ENCODE peak calls at places on chromosome 2, in four cellular contexts. R is WERI-Rb-1, Y is astrocyte of the spinal cord, O is AG04450. V is an unnamed sample.

GRCh38 chr2:201344663-201345366 is 12.3 kb downstream of the FLACC1 start:
- DNase-seq in R (peak), Y (no peak), O (no peak), V (no peak)

GRCh38 chr2:218344755-218345417 is 11.8 kb upstream of the CATIP start:
- DNase-seq in R (no peak), Y (no peak), O (no peak), V (no peak)

GRCh38 chr2:144161061-144161460 is 358.9 kb downstream of the ZEB2 start:
- DNase-seq in R (no peak), Y (no peak), O (no peak), V (no peak)

GRCh38 chr2:28350196-28350595 is 42.5 kb upstream of the FOSL2 start:
- DNase-seq in R (no peak), Y (no peak), O (no peak), V (no peak)

GRCh38 chr2:96305091-96305978 is at the start of gene SNRNP200:
- DNase-seq in R (peak), Y (peak), O (no peak), V (peak)

GRCh38 chr2:170514140-170514539 is 201.0 kb upstream of the SP5 start:
- DNase-seq in R (no peak), Y (no peak), O (no peak), V (no peak)

GRCh38 chr2:88543541-88544057 is 83.7 kb downstream of the EIF2AK3 start:
- DNase-seq in R (no peak), Y (no peak), O (no peak), V (no peak)

GRCh38 chr2:227891673-227892072 is 20.2 kb downstream of the DAW1 start:
- DNase-seq in R (no peak), Y (no peak), O (no peak), V (no peak)

GRCh38 chr2:207051345-207051959 is 112.1 kb downstream of the CPO start:
- DNase-seq in R (no peak), Y (no peak), O (no peak), V (no peak)

GRCh38 chr2:199488772-199489400 is 31.1 kb upstream of the SATB2 start:
- DNase-seq in R (peak), Y (peak), O (peak), V (peak)

GRCh38 chr2:240646061-240646899 is 21.0 kb downstream of the GPR35 start:
- DNase-seq in R (no peak), Y (no peak), O (no peak), V (no peak)

GRCh38 chr2:130183500-130184373 is 1.7 kb downstream of the MZT2B start:
- DNase-seq in R (no peak), Y (peak), O (no peak), V (peak)

GRCh38 chr2:242075163-242075562 is 205.6 kb downstream of the RTP5 start:
- DNase-seq in R (no peak), Y (peak), O (no peak), V (peak)

GRCh38 chr2:191264647-191265079 is 19.5 kb downstream of the MYO1B start:
- DNase-seq in R (no peak), Y (peak), O (peak), V (no peak)
- H3K4me3 ChIP-seq in R (no peak), Y (no peak), O (peak), V (no peak)

GRCh38 chr2:30807249-30807648 is at the start of gene CAPN13:
- DNase-seq in R (no peak), Y (no peak), O (no peak), V (no peak)
- TF ChIP-seq CTCF in R (peak), Y (no peak), O (no peak), V (no peak)

DNA sequence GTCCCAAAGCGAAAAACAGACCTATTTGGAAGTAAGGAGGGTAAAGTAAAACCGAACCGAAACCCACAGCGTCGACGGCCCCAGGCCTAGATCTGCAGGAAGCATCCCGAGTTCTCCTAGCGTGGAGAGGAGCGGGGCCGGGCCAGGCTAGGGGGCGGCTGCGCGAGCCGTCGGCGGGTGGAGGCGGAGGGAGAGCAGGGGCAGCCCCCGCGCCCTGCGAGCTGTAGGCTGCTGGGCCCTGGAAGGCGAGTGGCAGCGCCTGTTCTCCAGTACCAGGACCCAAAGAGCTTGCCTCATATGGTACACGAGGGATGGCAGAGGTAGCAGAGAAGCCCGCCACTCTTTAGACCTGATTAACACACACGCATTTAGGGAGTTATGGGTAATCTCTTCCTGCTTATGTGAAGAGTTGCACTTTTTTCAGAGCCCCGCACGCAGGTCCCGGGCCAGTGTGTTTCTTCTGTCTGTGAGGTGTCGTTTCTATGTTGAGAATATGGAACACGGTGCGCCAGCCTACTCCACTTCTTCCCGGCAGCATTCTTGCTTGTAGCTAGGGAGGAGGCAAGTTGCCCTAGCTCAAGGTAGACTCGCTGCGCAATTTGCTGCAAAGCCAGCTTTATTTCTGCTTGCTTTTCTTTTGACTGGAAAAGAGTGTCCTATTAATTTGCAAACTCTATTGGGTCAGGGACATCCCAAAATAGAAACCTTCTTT is 71.1 kb downstream of the ARHGEF33 start:
- DNase-seq in R (no peak), Y (no peak), O (no peak), V (no peak)
- H3K4me3 ChIP-seq in R (no peak), Y (peak), O (peak), V (peak)

DNA sequence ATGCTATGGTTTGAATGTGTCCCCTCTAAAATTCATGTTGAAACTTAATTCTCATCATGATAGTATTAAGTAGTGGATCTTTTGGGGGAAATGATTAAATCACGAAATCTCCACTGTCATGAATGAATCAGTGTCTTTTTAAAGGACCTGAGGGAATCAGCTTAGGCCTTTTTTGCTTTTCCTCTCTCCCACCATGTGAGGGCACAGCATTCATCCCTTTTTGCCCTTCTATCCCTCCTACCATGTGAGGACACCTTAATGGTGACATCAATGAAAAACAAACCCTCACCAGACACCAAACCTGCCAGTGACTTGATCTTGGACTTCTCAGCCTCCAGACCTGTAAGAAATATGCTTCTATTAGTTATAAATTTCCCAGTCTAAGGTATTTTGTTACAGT is 247.1 kb upstream of the UBE2E3 start:
- DNase-seq in R (no peak), Y (no peak), O (no peak), V (no peak)
- TF ChIP-seq CTCF in R (no peak), Y (no peak), O (no peak), V (no peak)

DNA sequence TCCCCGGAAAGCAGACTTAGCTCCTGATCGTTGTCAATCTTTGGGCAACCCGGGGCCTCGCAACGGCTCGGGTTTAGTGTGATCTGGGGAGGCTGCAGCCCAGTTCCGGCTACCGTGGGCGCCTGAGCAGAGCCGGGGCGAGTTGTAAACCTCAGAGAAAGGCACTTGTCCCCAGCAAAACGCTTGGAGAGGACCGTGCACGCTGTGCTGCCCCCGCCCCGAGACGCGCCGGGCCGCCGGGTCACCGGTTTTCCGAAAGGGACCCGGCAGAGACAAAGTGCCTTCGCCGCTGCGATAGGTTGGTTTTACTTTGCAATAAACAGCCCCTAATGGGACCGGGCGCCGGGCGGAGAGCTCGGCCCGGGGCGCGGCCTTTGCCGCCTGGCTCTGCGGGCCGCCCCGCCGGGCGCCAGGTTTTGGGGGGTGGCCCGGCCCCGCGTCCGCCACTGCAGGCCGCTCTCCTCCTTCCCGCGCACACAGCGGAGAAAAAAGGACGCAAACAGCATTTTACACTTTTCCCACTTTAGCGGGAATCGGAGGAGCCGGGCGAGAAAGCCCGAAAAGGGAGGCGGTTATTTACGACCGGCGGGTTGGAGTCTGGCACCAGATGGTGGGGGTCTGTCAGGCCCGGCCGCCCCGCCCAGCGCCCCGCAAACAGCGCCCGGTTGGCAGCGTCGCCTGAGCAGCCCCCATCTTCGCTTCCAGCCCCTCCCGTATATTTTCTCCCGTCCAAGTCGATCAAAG is 136.0 kb downstream of the INSIG2 start:
- DNase-seq in R (no peak), Y (peak), O (no peak), V (no peak)
- H3K4me3 ChIP-seq in R (no peak), Y (peak), O (peak), V (peak)

DNA sequence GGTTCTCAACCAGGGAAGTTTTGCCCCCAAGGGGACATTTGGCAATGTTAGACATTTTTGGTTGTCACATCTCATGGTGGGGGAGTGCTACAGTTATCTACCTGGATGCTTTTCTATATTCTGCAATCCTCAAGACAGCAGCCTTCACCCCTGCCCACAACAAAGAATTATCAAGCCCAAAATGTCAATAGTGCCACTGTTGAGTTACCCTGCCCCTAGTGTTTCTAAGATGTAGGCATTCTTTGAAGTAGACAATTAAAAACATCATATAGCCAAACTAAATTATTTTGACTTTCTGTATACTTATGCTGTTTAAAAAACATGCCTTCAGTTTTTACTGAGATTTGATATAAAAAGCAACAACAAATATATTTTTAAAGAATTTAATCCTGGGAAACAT is 48.0 kb downstream of the ABI2 start:
- DNase-seq in R (no peak), Y (no peak), O (no peak), V (no peak)
- TF ChIP-seq CTCF in R (no peak), Y (no peak), O (no peak), V (peak)

GRCh38 chr2:216770050-216770449 is 74.7 kb upstream of the IGFBP5 start:
- DNase-seq in R (no peak), Y (no peak), O (no peak), V (no peak)

GRCh38 chr2:216761119-216761518 is 65.8 kb upstream of the IGFBP5 start:
- DNase-seq in R (no peak), Y (no peak), O (no peak), V (no peak)

GRCh38 chr2:216768908-216769401 is 73.6 kb upstream of the IGFBP5 start:
- DNase-seq in R (no peak), Y (no peak), O (no peak), V (no peak)

GRCh38 chr2:216761809-216762208 is 66.5 kb upstream of the IGFBP5 start:
- DNase-seq in R (no peak), Y (no peak), O (no peak), V (no peak)

GRCh38 chr2:216765810-216766259 is 70.5 kb upstream of the IGFBP5 start:
- DNase-seq in R (no peak), Y (no peak), O (no peak), V (no peak)
- H3K4me3 ChIP-seq in R (no peak), Y (no peak), O (no peak), V (no peak)

DNA sequence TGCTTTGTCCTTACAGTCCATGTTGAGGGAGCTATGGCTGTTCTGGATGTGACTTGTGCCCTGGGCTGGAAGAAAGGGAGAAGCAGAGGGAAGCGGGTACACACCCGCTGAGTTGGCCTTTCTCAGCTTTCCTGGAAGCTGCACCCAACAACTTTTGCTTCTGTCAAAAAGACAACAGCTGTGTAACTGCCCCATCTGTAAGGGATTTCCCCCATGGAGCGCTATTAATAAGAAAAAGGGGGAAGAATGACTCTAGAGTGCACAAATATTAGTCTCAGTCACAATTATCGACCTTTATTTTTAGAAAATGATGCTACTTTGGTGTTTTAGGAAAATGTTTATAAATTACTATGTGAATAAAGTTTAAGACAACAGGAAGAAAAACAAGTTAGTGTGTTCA is 368.3 kb downstream of the RAD51AP2 start:
- DNase-seq in R (no peak), Y (no peak), O (no peak), V (no peak)
- TF ChIP-seq CTCF in R (no peak), Y (no peak), O (no peak), V (no peak)

GRCh38 chr2:238286551-238286950 is 1.9 kb downstream of the PER2 start:
- DNase-seq in R (no peak), Y (peak), O (peak), V (no peak)

GRCh38 chr2:238285653-238286082 is 2.7 kb downstream of the PER2 start:
- DNase-seq in R (no peak), Y (peak), O (peak), V (peak)

GRCh38 chr2:238284802-238285515 is 3.5 kb downstream of the PER2 start:
- DNase-seq in R (no peak), Y (no peak), O (no peak), V (no peak)

GRCh38 chr2:238286987-238287386 is 1.4 kb downstream of the PER2 start:
- DNase-seq in R (no peak), Y (peak), O (no peak), V (no peak)

GRCh38 chr2:238286095-238286494 is 2.3 kb downstream of the PER2 start:
- DNase-seq in R (no peak), Y (no peak), O (no peak), V (no peak)
- H3K4me3 ChIP-seq in R (no peak), Y (no peak), O (peak), V (no peak)

GRCh38 chr2:71187589-71187988 is 39.3 kb downstream of the PAIP2B start:
- DNase-seq in R (no peak), Y (no peak), O (no peak), V (no peak)

GRCh38 chr2:71186973-71187372 is 39.9 kb downstream of the PAIP2B start:
- DNase-seq in R (no peak), Y (no peak), O (no peak), V (no peak)

DNA sequence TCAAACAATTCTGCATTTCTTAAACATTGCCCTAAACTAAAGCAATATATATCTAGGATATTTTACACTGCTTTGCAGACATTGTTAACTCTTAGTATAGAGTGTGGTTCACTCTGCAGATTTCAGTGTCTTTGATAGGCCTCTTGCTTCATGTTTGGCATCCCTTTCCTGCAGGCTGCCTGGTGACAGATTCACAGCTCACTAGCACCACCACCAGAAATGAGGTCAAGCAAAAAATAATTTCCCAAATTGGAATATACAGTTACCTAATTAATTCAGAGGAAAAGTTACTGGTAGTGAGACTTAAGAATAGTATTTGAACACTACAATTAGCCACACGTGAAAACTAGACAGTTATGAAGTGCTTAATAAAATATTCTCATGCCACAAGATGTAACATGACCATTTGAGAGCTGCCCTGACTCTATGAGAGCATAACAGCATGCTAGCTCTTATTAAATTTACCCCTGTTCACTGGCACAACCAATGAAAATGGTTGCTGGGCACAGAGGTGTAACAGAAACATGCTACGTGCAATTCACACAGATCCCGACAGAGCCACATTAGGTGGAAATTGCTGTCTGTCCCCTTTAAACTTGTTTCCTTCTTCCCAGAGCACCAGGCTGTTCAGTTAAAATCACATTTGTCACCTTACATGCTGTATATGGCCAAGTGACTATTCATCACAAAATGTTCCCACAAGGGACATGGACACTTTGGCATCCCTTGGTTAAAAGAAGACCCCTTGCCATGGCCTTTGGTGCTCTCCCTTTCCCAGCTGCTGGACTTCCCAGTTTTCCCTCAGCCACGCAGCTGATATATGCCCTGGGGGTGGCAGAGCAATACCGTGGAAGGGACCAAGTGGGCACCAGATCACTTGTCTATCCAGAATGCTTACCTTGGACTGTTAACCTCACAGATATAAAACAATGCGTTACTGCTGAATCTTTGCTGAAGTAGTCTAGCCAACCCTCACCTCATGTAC is 35.7 kb downstream of the PAIP2B start:
- DNase-seq in R (peak), Y (peak), O (no peak), V (no peak)
- TF ChIP-seq CTCF in R (peak), Y (peak), O (peak), V (peak)